ENCODE peak calls at places on chromosome 22, in six cellular contexts. S is thoracic aorta, L is heart left ventricle, M is neuronal stem cell, Y is kidney, H is IMR-90. O is an unnamed sample.

GRCh38 chr22:47388331-47388730 is 625.9 kb downstream of the TBC1D22A start:
- DNase-seq in M (no peak), S (no peak), L (peak; percentile 21), H (no peak), Y (no peak), O (no peak)

GRCh38 chr22:40524392-40525249 is 111.9 kb downstream of the MRTFA start:
- DNase-seq in H (peak; percentile 54), L (no peak), S (no peak), Y (no peak), M (no peak), O (no peak)

GRCh38 chr22:21947040-21948014 is 5.3 kb downstream of the PPM1F start:
- DNase-seq in Y (no peak), S (no peak), L (no peak), H (peak; percentile 71), M (peak; percentile 29), O (peak; percentile 70)

GRCh38 chr22:35752172-35752832 is 34.6 kb downstream of the APOL5 start:
- DNase-seq in H (no peak), M (peak; percentile 48), Y (no peak), S (no peak), L (no peak), O (no peak)

GRCh38 chr22:49693848-49694247 is 133.8 kb downstream of the BRD1 start:
- DNase-seq in Y (no peak), H (no peak), S (no peak), L (no peak), M (no peak), O (no peak)

GRCh38 chr22:35380013-35380412 is 883 bp upstream of the HMOX1 start:
- DNase-seq in Y (no peak), M (no peak), L (no peak), H (peak; percentile 17), S (no peak), O (no peak)

GRCh38 chr22:29427176-29427760 is 11.1 kb upstream of the RFPL1 start:
- DNase-seq in L (no peak), H (no peak), Y (no peak), M (no peak), S (no peak), O (no peak)

GRCh38 chr22:17403906-17404305 is 34.6 kb downstream of the CECR2 start:
- DNase-seq in M (no peak), H (no peak), Y (no peak), S (no peak), L (no peak), O (no peak)

GRCh38 chr22:35334010-35334409 is 34.3 kb downstream of the TOM1 start:
- DNase-seq in M (no peak), S (no peak), H (no peak), L (no peak), Y (no peak), O (peak; percentile 30)

GRCh38 chr22:43060213-43060612 is 29.0 kb downstream of the TTLL1 start:
- DNase-seq in L (no peak), H (no peak), M (peak; percentile 44), Y (no peak), S (no peak), O (peak; percentile 62)

GRCh38 chr22:26169312-26170111 is at the start of gene SEZ6L:
- DNase-seq in M (peak; percentile 47), H (no peak), S (no peak), L (peak; percentile 68), Y (no peak), O (peak; percentile 72)

GRCh38 chr22:49999063-49999900 is 13.3 kb downstream of the IL17REL start:
- DNase-seq in L (peak; percentile 76), H (no peak), M (peak; percentile 45), Y (peak; percentile 59), S (peak; percentile 1), O (peak; percentile 60)

GRCh38 chr22:28909375-28909774 is 26.0 kb downstream of the ZNRF3 start:
- DNase-seq in Y (no peak), H (peak; percentile 58), S (no peak), L (no peak), M (no peak), O (no peak)

GRCh38 chr22:27128461-27129080 is 471.2 kb downstream of the MIAT start:
- DNase-seq in L (no peak), H (no peak), S (no peak), Y (no peak), M (no peak), O (peak; percentile 61)

GRCh38 chr22:17888855-17889254 is 114.6 kb upstream of the BID start:
- DNase-seq in Y (no peak), S (no peak), L (no peak), M (no peak), H (peak; percentile 47), O (no peak)

GRCh38 chr22:32644252-32645100 is 157.0 kb upstream of the TIMP3 start:
- DNase-seq in Y (peak; percentile 90), H (peak; percentile 59), L (peak; percentile 76), M (no peak), S (no peak), O (peak; percentile 67)

GRCh38 chr22:43636086-43636485 is 176.0 kb downstream of the EFCAB6 start:
- DNase-seq in M (no peak), Y (no peak), L (no peak), H (no peak), S (no peak), O (no peak)

GRCh38 chr22:25702046-25702445 is 39.9 kb upstream of the MYO18B start:
- DNase-seq in M (no peak), H (peak; percentile 29), Y (no peak), S (no peak), L (no peak), O (no peak)

GRCh38 chr22:49590851-49591445 is 236.7 kb downstream of the BRD1 start:
- DNase-seq in H (no peak), L (no peak), Y (peak; percentile 52), S (no peak), M (no peak), O (no peak)

GRCh38 chr22:47295226-47295901 is 532.9 kb downstream of the TBC1D22A start:
- DNase-seq in M (no peak), H (no peak), Y (no peak), S (no peak), L (peak; percentile 20), O (no peak)

GRCh38 chr22:29031236-29031982 is 30.2 kb downstream of the C22orf31 start:
- DNase-seq in Y (peak; percentile 93), L (no peak), S (peak; percentile 79), M (peak; percentile 55), H (peak; percentile 98), O (peak; percentile 78)

GRCh38 chr22:21837184-21837979 is 30.1 kb downstream of the MAPK1 start:
- DNase-seq in H (peak; percentile 91), M (peak; percentile 17), L (no peak), S (no peak), Y (no peak), O (no peak)

GRCh38 chr22:21446827-21447690 is 20.1 kb upstream of the TMEM191C start:
- DNase-seq in S (no peak), M (no peak), Y (peak; percentile 61), L (no peak), H (no peak), O (peak; percentile 40)

GRCh38 chr22:22773427-22773826 is 114.2 kb upstream of the IGLL5 start:
- DNase-seq in M (no peak), Y (no peak), H (no peak), S (no peak), L (no peak), O (no peak)

GRCh38 chr22:27594020-27594419 is 207.5 kb downstream of the MN1 start:
- DNase-seq in L (no peak), Y (no peak), H (no peak), M (no peak), S (no peak), O (no peak)

GRCh38 chr22:35721954-35722353 is 4.3 kb downstream of the APOL5 start:
- DNase-seq in Y (no peak), S (no peak), M (no peak), L (no peak), H (no peak), O (no peak)

GRCh38 chr22:17707526-17707925 is 66.7 kb downstream of the BID start:
- DNase-seq in L (no peak), Y (no peak), H (no peak), S (no peak), M (no peak), O (no peak)

GRCh38 chr22:28799125-28799833 is 1.1 kb downstream of the XBP1 start:
- DNase-seq in Y (peak; percentile 64), H (peak; percentile 96), S (peak; percentile 31), M (no peak), L (no peak), O (peak; percentile 47)

GRCh38 chr22:33418483-33418882 is 360.3 kb upstream of the SYN3 start:
- DNase-seq in Y (no peak), M (no peak), S (no peak), L (no peak), H (no peak), O (no peak)

DNA sequence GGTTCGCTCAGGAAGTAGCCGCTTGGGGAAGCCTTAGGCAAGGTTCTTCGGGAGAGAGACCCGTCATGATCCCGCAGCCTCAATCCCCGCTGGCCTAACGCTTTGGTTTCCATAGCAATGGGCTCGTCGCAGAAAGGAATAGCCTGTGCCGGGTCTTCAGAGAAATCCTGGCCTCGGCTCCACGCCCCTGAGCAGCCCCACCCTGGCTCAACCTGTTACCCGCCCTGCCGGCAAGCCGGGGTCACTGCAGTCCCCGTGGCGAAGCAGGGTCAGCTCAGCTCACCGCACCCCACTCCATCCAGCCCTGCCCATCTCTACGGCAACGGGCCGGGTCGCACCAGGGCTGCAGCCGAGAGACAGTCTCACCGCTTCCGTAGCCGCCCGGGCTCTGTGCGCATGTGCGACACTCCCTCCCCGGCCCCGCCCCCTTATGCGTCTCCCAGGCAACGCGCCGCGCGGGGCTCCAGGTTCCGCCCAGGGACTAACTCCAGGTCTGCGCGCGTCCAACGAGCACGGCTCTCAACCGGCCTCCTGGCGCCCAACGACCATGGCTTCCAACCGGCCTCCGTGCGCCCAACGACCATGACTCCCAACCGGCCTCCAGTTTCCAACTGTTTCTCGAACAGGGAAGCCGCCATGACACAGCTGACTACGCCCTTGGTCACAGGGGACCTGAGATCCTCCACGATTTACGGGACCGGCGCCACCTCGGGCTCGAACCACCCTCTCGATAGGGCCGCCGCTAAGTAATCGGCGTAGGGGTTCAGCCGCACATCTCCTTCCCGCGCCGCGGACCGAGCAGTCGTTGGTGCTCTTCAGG is at the start of gene DUSP18:
- DNase-seq in M (peak; percentile 97), Y (peak; percentile 97), S (peak; percentile 68), H (peak; percentile 79), L (peak; percentile 98), O (peak; percentile 98)
- H3K27ac ChIP-seq in M (peak within 1 kb of the TSS; percentile 67), Y (no peak within 1 kb of the TSS), S (no peak within 1 kb of the TSS), H (peak within 1 kb of the TSS; percentile 16), L (peak within 1 kb of the TSS; percentile 46), O (no peak within 1 kb of the TSS)

GRCh38 chr22:48551061-48551460 is 1276.6 kb downstream of the BRD1 start:
- DNase-seq in Y (no peak), S (no peak), H (no peak), M (no peak), L (peak; percentile 51), O (no peak)
- H3K27ac ChIP-seq in Y (no peak overlapping the region), S (no peak overlapping the region), H (no peak overlapping the region), M (no peak overlapping the region), L (no peak overlapping the region), O (no peak overlapping the region)

GRCh38 chr22:41831383-41831782 is 1.5 kb upstream of the SREBF2 start:
- DNase-seq in H (no peak), Y (no peak), L (no peak), M (no peak), S (no peak), O (no peak)
- H3K27ac ChIP-seq in H (no peak overlapping the region), Y (peak overlapping the region; percentile 94), L (peak overlapping the region; percentile 90), M (peak overlapping the region; percentile 99), S (no peak overlapping the region), O (no peak overlapping the region)

GRCh38 chr22:39350803-39351688 is 1.3 kb downstream of the SYNGR1 start:
- DNase-seq in Y (no peak), H (no peak), M (no peak), S (no peak), L (peak; percentile 44), O (no peak)
- H3K27ac ChIP-seq in Y (no peak overlapping the region), H (no peak overlapping the region), M (no peak overlapping the region), S (no peak overlapping the region), L (peak overlapping the region; percentile 73), O (no peak overlapping the region)

GRCh38 chr22:24109649-24110048 is 71.6 kb upstream of the SUSD2 start:
- DNase-seq in H (no peak), L (no peak), Y (no peak), S (no peak), M (no peak), O (no peak)
- H3K27ac ChIP-seq in H (no peak overlapping the region), L (no peak overlapping the region), Y (no peak overlapping the region), S (no peak overlapping the region), M (no peak overlapping the region), O (no peak overlapping the region)

O was measured in right cardiac atrium.